ENCODE peak calls at places on chromosome 10, in ten cellular contexts. One of them, this sample, is unnamed.

GRCh38 chr10:61744469-61744868 is 81.7 kb downstream of the CABCOCO1 start:
- DNase-seq in mesothelial cell of epicardium: no peak
- DNase-seq in aorta: no peak
- DNase-seq in NCI-H2029: no peak
- DNase-seq in CD8-positive, alpha-beta memory T cell: no peak
- DNase-seq in endothelial cell: no peak
- DNase-seq in iPS-NIHi11: peak; percentile 35
- DNase-seq in AG08396: no peak
- DNase-seq in non-pigmented ciliary epithelial cell: no peak
- DNase-seq in HL-60: peak; percentile 2
- DNase-seq in this sample: no peak

GRCh38 chr10:60542691-60543090 is 153.0 kb upstream of the ANK3 start:
- DNase-seq in mesothelial cell of epicardium: no peak
- DNase-seq in aorta: no peak
- DNase-seq in NCI-H2029: no peak
- DNase-seq in CD8-positive, alpha-beta memory T cell: no peak
- DNase-seq in endothelial cell: no peak
- DNase-seq in iPS-NIHi11: no peak
- DNase-seq in AG08396: no peak
- DNase-seq in non-pigmented ciliary epithelial cell: no peak
- DNase-seq in HL-60: no peak
- DNase-seq in this sample: no peak

GRCh38 chr10:132001238-132001977 is 19.7 kb upstream of the BNIP3 start:
- DNase-seq in mesothelial cell of epicardium: no peak
- DNase-seq in aorta: no peak
- DNase-seq in NCI-H2029: peak; percentile 31
- DNase-seq in CD8-positive, alpha-beta memory T cell: no peak
- DNase-seq in endothelial cell: no peak
- DNase-seq in iPS-NIHi11: peak; percentile 56
- DNase-seq in AG08396: no peak
- DNase-seq in non-pigmented ciliary epithelial cell: no peak
- DNase-seq in HL-60: no peak
- DNase-seq in this sample: peak; percentile 83

GRCh38 chr10:102452672-102453340 is 1.5 kb upstream of the C10orf95 start:
- DNase-seq in mesothelial cell of epicardium: no peak
- DNase-seq in aorta: peak; percentile 79
- DNase-seq in NCI-H2029: no peak
- DNase-seq in CD8-positive, alpha-beta memory T cell: peak; percentile 63
- DNase-seq in endothelial cell: no peak
- DNase-seq in iPS-NIHi11: no peak
- DNase-seq in AG08396: peak; percentile 78
- DNase-seq in non-pigmented ciliary epithelial cell: peak; percentile 35
- DNase-seq in HL-60: peak; percentile 74
- DNase-seq in this sample: no peak

GRCh38 chr10:43237128-43237527 is 29.7 kb downstream of the RASGEF1A start:
- DNase-seq in mesothelial cell of epicardium: peak; percentile 21
- DNase-seq in aorta: no peak
- DNase-seq in NCI-H2029: no peak
- DNase-seq in CD8-positive, alpha-beta memory T cell: peak; percentile 21
- DNase-seq in endothelial cell: no peak
- DNase-seq in iPS-NIHi11: no peak
- DNase-seq in AG08396: no peak
- DNase-seq in non-pigmented ciliary epithelial cell: no peak
- DNase-seq in HL-60: no peak
- DNase-seq in this sample: no peak

GRCh38 chr10:27152687-27153086 is 1.5 kb downstream of the YME1L1 start:
- DNase-seq in mesothelial cell of epicardium: no peak
- DNase-seq in aorta: no peak
- DNase-seq in NCI-H2029: no peak
- DNase-seq in CD8-positive, alpha-beta memory T cell: no peak
- DNase-seq in endothelial cell: no peak
- DNase-seq in iPS-NIHi11: no peak
- DNase-seq in AG08396: no peak
- DNase-seq in non-pigmented ciliary epithelial cell: no peak
- DNase-seq in HL-60: no peak
- DNase-seq in this sample: no peak

GRCh38 chr10:5584895-5585516 is 60.2 kb downstream of the CALML3 start:
- DNase-seq in mesothelial cell of epicardium: no peak
- DNase-seq in aorta: no peak
- DNase-seq in NCI-H2029: peak; percentile 20
- DNase-seq in CD8-positive, alpha-beta memory T cell: peak; percentile 14
- DNase-seq in endothelial cell: no peak
- DNase-seq in iPS-NIHi11: no peak
- DNase-seq in AG08396: peak; percentile 58
- DNase-seq in non-pigmented ciliary epithelial cell: peak; percentile 85
- DNase-seq in HL-60: no peak
- DNase-seq in this sample: no peak

GRCh38 chr10:6607187-6607586 is 27.1 kb upstream of the PRKCQ start:
- DNase-seq in mesothelial cell of epicardium: no peak
- DNase-seq in aorta: no peak
- DNase-seq in NCI-H2029: no peak
- DNase-seq in CD8-positive, alpha-beta memory T cell: peak; percentile 64
- DNase-seq in endothelial cell: no peak
- DNase-seq in iPS-NIHi11: no peak
- DNase-seq in AG08396: no peak
- DNase-seq in non-pigmented ciliary epithelial cell: no peak
- DNase-seq in HL-60: no peak
- DNase-seq in this sample: no peak

GRCh38 chr10:137606-138005 is 2.4 kb downstream of the ZMYND11 start:
- DNase-seq in mesothelial cell of epicardium: no peak
- DNase-seq in aorta: no peak
- DNase-seq in NCI-H2029: no peak
- DNase-seq in CD8-positive, alpha-beta memory T cell: no peak
- DNase-seq in endothelial cell: no peak
- DNase-seq in iPS-NIHi11: no peak
- DNase-seq in AG08396: peak; percentile 32
- DNase-seq in non-pigmented ciliary epithelial cell: no peak
- DNase-seq in HL-60: no peak
- DNase-seq in this sample: no peak

GRCh38 chr10:123970207-123970926 is 78.8 kb upstream of the CPXM2 start:
- DNase-seq in mesothelial cell of epicardium: no peak
- DNase-seq in aorta: no peak
- DNase-seq in NCI-H2029: no peak
- DNase-seq in CD8-positive, alpha-beta memory T cell: no peak
- DNase-seq in endothelial cell: no peak
- DNase-seq in iPS-NIHi11: peak; percentile 45
- DNase-seq in AG08396: no peak
- DNase-seq in non-pigmented ciliary epithelial cell: no peak
- DNase-seq in HL-60: no peak
- DNase-seq in this sample: no peak

GRCh38 chr10:78905940-78906308 is 162.8 kb upstream of the ZMIZ1 start:
- DNase-seq in mesothelial cell of epicardium: peak; percentile 22
- DNase-seq in aorta: no peak
- DNase-seq in NCI-H2029: no peak
- DNase-seq in CD8-positive, alpha-beta memory T cell: no peak
- DNase-seq in endothelial cell: no peak
- DNase-seq in iPS-NIHi11: peak; percentile 61
- DNase-seq in AG08396: no peak
- DNase-seq in non-pigmented ciliary epithelial cell: no peak
- DNase-seq in HL-60: no peak
- DNase-seq in this sample: peak; percentile 76

GRCh38 chr10:69768386-69768785 is 33.3 kb upstream of the COL13A1 start:
- DNase-seq in mesothelial cell of epicardium: no peak
- DNase-seq in aorta: no peak
- DNase-seq in NCI-H2029: no peak
- DNase-seq in CD8-positive, alpha-beta memory T cell: no peak
- DNase-seq in endothelial cell: no peak
- DNase-seq in iPS-NIHi11: no peak
- DNase-seq in AG08396: no peak
- DNase-seq in non-pigmented ciliary epithelial cell: no peak
- DNase-seq in HL-60: no peak
- DNase-seq in this sample: no peak

GRCh38 chr10:11180228-11180627 is 162.6 kb downstream of the CELF2 start:
- DNase-seq in mesothelial cell of epicardium: no peak
- DNase-seq in aorta: peak; percentile 66
- DNase-seq in NCI-H2029: no peak
- DNase-seq in CD8-positive, alpha-beta memory T cell: peak; percentile 83
- DNase-seq in endothelial cell: no peak
- DNase-seq in iPS-NIHi11: no peak
- DNase-seq in AG08396: no peak
- DNase-seq in non-pigmented ciliary epithelial cell: no peak
- DNase-seq in HL-60: peak; percentile 88
- DNase-seq in this sample: no peak

GRCh38 chr10:91340613-91341362 is 69.4 kb upstream of the HECTD2 start:
- DNase-seq in mesothelial cell of epicardium: no peak
- DNase-seq in aorta: peak; percentile 66
- DNase-seq in NCI-H2029: no peak
- DNase-seq in CD8-positive, alpha-beta memory T cell: no peak
- DNase-seq in endothelial cell: no peak
- DNase-seq in iPS-NIHi11: no peak
- DNase-seq in AG08396: peak; percentile 52
- DNase-seq in non-pigmented ciliary epithelial cell: peak; percentile 83
- DNase-seq in HL-60: no peak
- DNase-seq in this sample: no peak

GRCh38 chr10:84665883-84666463 is 337.6 kb downstream of the CCSER2 start:
- DNase-seq in mesothelial cell of epicardium: no peak
- DNase-seq in aorta: no peak
- DNase-seq in NCI-H2029: no peak
- DNase-seq in CD8-positive, alpha-beta memory T cell: no peak
- DNase-seq in endothelial cell: peak; percentile 57
- DNase-seq in iPS-NIHi11: peak; percentile 80
- DNase-seq in AG08396: no peak
- DNase-seq in non-pigmented ciliary epithelial cell: no peak
- DNase-seq in HL-60: peak; percentile 11
- DNase-seq in this sample: no peak

GRCh38 chr10:90288403-90288933 is 569.4 kb downstream of the HTR7 start:
- DNase-seq in mesothelial cell of epicardium: no peak
- DNase-seq in aorta: no peak
- DNase-seq in NCI-H2029: no peak
- DNase-seq in CD8-positive, alpha-beta memory T cell: no peak
- DNase-seq in endothelial cell: no peak
- DNase-seq in iPS-NIHi11: no peak
- DNase-seq in AG08396: peak; percentile 16
- DNase-seq in non-pigmented ciliary epithelial cell: no peak
- DNase-seq in HL-60: no peak
- DNase-seq in this sample: no peak

GRCh38 chr10:114520453-114520852 is 116.2 kb upstream of the AFAP1L2 start:
- DNase-seq in mesothelial cell of epicardium: no peak
- DNase-seq in aorta: no peak
- DNase-seq in NCI-H2029: no peak
- DNase-seq in CD8-positive, alpha-beta memory T cell: no peak
- DNase-seq in endothelial cell: no peak
- DNase-seq in iPS-NIHi11: no peak
- DNase-seq in AG08396: peak; percentile 67
- DNase-seq in non-pigmented ciliary epithelial cell: peak; percentile 48
- DNase-seq in HL-60: no peak
- DNase-seq in this sample: peak; percentile 86

This sample was measured in DMS153.